ENCODE peak calls at places on chromosomes 6 and 20, in five cellular contexts. T is fibroblast of lung, I is AG04449, F is mesothelial cell of epicardium, K is breast epithelium. P is an unnamed sample.

GRCh38 chr20:44069203-44069931 is 117.6 kb downstream of the JPH2 start:
- DNase-seq in T (peak; percentile 18), I (no peak), F (no peak), K (no peak), P (peak; percentile 73)

GRCh38 chr6:123592426-123592825 is 44.3 kb downstream of the TRDN start:
- DNase-seq in T (no peak), I (no peak), F (no peak), K (no peak), P (no peak)

GRCh38 chr20:42972591-42972990 is 217.1 kb downstream of the PTPRT start:
- DNase-seq in T (no peak), I (no peak), F (no peak), K (no peak), P (no peak)

GRCh38 chr6:129490551-129491245 is 219.3 kb downstream of the ARHGAP18 start:
- DNase-seq in T (peak; percentile 96), I (peak; percentile 87), F (no peak), K (no peak), P (no peak)

GRCh38 chr6:13788820-13789219 is 25.5 kb downstream of the MCUR1 start:
- DNase-seq in T (no peak), I (no peak), F (no peak), K (no peak), P (no peak)

GRCh38 chr20:13412806-13413445 is 191.9 kb downstream of the ISM1 start:
- DNase-seq in T (peak; percentile 26), I (no peak), F (no peak), K (no peak), P (no peak)

GRCh38 chr6:139973602-139974373 is 599.3 kb upstream of the CITED2 start:
- DNase-seq in T (peak; percentile 96), I (no peak), F (no peak), K (no peak), P (no peak)

GRCh38 chr6:146972526-146972925 is 231.7 kb upstream of the STXBP5 start:
- DNase-seq in T (peak; percentile 14), I (no peak), F (no peak), K (no peak), P (no peak)

GRCh38 chr6:162854228-162854627 is 126.5 kb downstream of the PACRG start:
- DNase-seq in T (no peak), I (no peak), F (no peak), K (no peak), P (no peak)

GRCh38 chr6:136647363-136647763 is 97.1 kb upstream of the MAP7 start:
- DNase-seq in T (peak; percentile 90), I (no peak), F (no peak), K (no peak), P (no peak)

GRCh38 chr6:4884646-4885427 is 108.6 kb downstream of the CDYL start:
- DNase-seq in T (no peak), I (no peak), F (no peak), K (no peak), P (no peak)

GRCh38 chr6:29414588-29414987 is at the start of gene OR12D1:
- DNase-seq in T (no peak), I (no peak), F (no peak), K (no peak), P (no peak)

GRCh38 chr20:57223648-57224489 is 42.6 kb downstream of the BMP7 start:
- DNase-seq in T (peak; percentile 3), I (no peak), F (no peak), K (no peak), P (no peak)

GRCh38 chr20:39850821-39851330 is 838.2 kb downstream of the MAFB start:
- DNase-seq in T (no peak), I (peak; percentile 24), F (no peak), K (no peak), P (no peak)

GRCh38 chr6:93896081-93896480 is 476.7 kb upstream of the EPHA7 start:
- DNase-seq in T (no peak), I (no peak), F (no peak), K (no peak), P (no peak)

GRCh38 chr6:3341467-3341866 is 82.7 kb downstream of the PSMG4 start:
- DNase-seq in T (peak; percentile 95), I (peak; percentile 56), F (no peak), K (no peak), P (no peak)

GRCh38 chr6:45586216-45587171 is 208.8 kb upstream of the SUPT3H start:
- DNase-seq in T (peak; percentile 26), I (no peak), F (no peak), K (no peak), P (no peak)

GRCh38 chr6:154341876-154342275 is 14.7 kb downstream of the IPCEF1 start:
- DNase-seq in T (no peak), I (no peak), F (no peak), K (no peak), P (peak; percentile 15)

GRCh38 chr6:27757307-27757706 is 154.9 kb downstream of the OR2B2 start:
- DNase-seq in T (peak; percentile 11), I (no peak), F (no peak), K (no peak), P (no peak)

GRCh38 chr20:1802385-1803215 is 92.6 kb upstream of the SIRPA start:
- DNase-seq in T (peak; percentile 70), I (no peak), F (peak; percentile 45), K (peak; percentile 58), P (peak; percentile 84)

GRCh38 chr6:558089-558488 is 98.8 kb downstream of the HUS1B start:
- DNase-seq in T (peak; percentile 23), I (no peak), F (no peak), K (no peak), P (no peak)

GRCh38 chr20:31788578-31788977 is 30.6 kb upstream of the MYLK2 start:
- DNase-seq in T (no peak), I (no peak), F (no peak), K (no peak), P (no peak)

GRCh38 chr6:113901482-113901881 is 44.3 kb downstream of the MARCKS start:
- DNase-seq in T (peak; percentile 12), I (no peak), F (no peak), K (no peak), P (no peak)

GRCh38 chr20:13772529-13772928 is 12.2 kb downstream of the ESF1 start:
- DNase-seq in T (no peak), I (no peak), F (no peak), K (no peak), P (no peak)

GRCh38 chr6:158057213-158057987 is 75.7 kb downstream of the SYNJ2 start:
- DNase-seq in T (peak; percentile 89), I (peak; percentile 77), F (no peak), K (no peak), P (no peak)

GRCh38 chr6:14428269-14428668 is 310.7 kb downstream of the CD83 start:
- DNase-seq in T (no peak), I (no peak), F (no peak), K (no peak), P (no peak)

GRCh38 chr6:42925248-42925857 is 3.9 kb upstream of the CNPY3 start:
- DNase-seq in T (no peak), I (no peak), F (no peak), K (no peak), P (no peak)

GRCh38 chr6:9095671-9096260 is 660.4 kb upstream of the SLC35B3 start:
- DNase-seq in T (no peak), I (no peak), F (no peak), K (no peak), P (no peak)

DNA sequence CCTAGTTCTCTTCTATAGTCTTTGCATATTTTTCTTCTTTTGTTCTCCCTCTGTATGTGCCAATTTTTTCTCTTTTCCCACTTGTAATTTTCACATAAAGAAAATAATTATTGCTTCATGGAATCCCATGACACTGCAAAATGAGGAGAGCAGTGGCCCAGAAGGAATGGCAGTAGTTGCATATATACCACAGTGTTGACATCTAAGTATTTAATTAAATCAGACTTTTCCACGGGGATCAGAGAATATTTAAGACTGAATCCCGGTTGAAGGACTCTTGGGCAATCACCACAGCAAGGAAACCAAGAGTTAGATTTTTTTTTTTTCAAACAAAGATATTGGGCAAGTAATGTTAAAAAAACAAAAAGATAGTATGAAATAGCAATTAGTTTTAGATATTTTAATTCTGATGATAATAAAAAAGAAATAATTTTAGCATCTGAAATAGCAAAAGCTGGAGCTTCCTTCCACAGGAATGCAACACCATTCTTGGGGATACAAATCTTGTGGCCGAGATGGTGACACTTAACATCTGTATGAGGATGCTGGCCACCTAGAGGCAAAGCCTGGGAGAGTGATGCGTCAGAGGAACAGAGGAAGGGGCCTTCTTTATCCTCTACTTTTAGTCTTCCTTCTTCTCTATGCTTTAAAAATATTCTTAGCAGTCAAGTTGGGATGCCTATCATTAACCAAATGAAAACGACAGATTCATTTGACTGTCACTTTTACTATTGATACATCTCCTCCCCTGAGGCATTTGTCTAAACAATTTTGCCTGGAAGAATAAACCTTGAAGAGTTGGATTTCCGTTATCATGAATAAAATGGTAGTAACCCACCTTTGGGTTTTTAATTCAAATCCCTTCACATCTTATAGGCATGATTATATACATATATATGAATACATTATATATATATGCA is 356.2 kb downstream of the GJA1 start:
- DNase-seq in T (peak; percentile 23), I (peak; percentile 41), F (no peak), K (no peak), P (no peak)
- TF ChIP-seq CTCF in T (no peak), I (peak; percentile 14), F (no peak), K (no peak), P (no peak)

GRCh38 chr6:79431469-79431868 is 105.8 kb downstream of the LCA5 start:
- DNase-seq in T (no peak), I (no peak), F (no peak), K (no peak), P (no peak)
- TF ChIP-seq CTCF in T (no peak), I (no peak), F (peak; percentile 37), K (no peak), P (peak; percentile 19)

GRCh38 chr6:53152576-53152975 is 3.9 kb upstream of the GCM1 start:
- DNase-seq in T (no peak), I (no peak), F (no peak), K (no peak), P (no peak)

GRCh38 chr6:53148684-53149083 is at the start of gene GCM1:
- DNase-seq in T (no peak), I (no peak), F (no peak), K (no peak), P (no peak)

GRCh38 chr6:53154794-53155193 is 6.2 kb upstream of the GCM1 start:
- DNase-seq in T (no peak), I (no peak), F (no peak), K (no peak), P (no peak)

GRCh38 chr6:53154071-53154470 is 5.4 kb upstream of the GCM1 start:
- DNase-seq in T (no peak), I (no peak), F (no peak), K (no peak), P (no peak)

GRCh38 chr6:53151676-53152075 is 3.0 kb upstream of the GCM1 start:
- DNase-seq in T (no peak), I (no peak), F (no peak), K (no peak), P (no peak)
- TF ChIP-seq CTCF in T (peak; percentile 32), I (peak; percentile 36), F (no peak), K (no peak), P (peak; percentile 17)

GRCh38 chr6:33077908-33078307 is 2.1 kb downstream of the HLA-DPB1 start:
- DNase-seq in T (no peak), I (no peak), F (no peak), K (no peak), P (no peak)

GRCh38 chr6:33080127-33081089 is 4.6 kb downstream of the HLA-DPB1 start:
- DNase-seq in T (peak; percentile 50), I (no peak), F (no peak), K (no peak), P (no peak)

GRCh38 chr6:33078442-33078841 is 2.7 kb downstream of the HLA-DPB1 start:
- DNase-seq in T (no peak), I (no peak), F (no peak), K (no peak), P (no peak)

GRCh38 chr6:33079575-33079974 is 3.8 kb downstream of the HLA-DPB1 start:
- DNase-seq in T (no peak), I (no peak), F (no peak), K (no peak), P (no peak)

GRCh38 chr6:33078919-33079521 is 3.2 kb downstream of the HLA-DPB1 start:
- DNase-seq in T (no peak), I (no peak), F (no peak), K (no peak), P (no peak)
- TF ChIP-seq CTCF in T (no peak), I (no peak), F (no peak), K (no peak), P (no peak)

P was measured in osteocyte.